ENCODE peak calls at places on chromosomes 4 and X, in ten cellular contexts. K, N, L, U, W, Q, R, O, P and T are unnamed samples.

GRCh38 chr4:56755901-56756300 is 65.6 kb downstream of the SPINK2 start:
- DNase-seq in N (peak), P (peak), O (no peak), L (no peak), R (no peak), U (no peak), W (no peak), K (no peak), Q (no peak), T (no peak)

GRCh38 chr4:127959794-127960193 is 5.2 kb downstream of the MFSD8 start:
- DNase-seq in R (no peak), U (no peak), O (no peak), L (no peak), Q (no peak), K (no peak), W (no peak), N (no peak), P (no peak), T (no peak)

GRCh38 chrX:94121799-94122198 is 447.8 kb downstream of the FAM133A start:
- DNase-seq in K (no peak), R (no peak), U (no peak), P (no peak), N (no peak), Q (no peak), W (no peak), O (no peak), L (no peak), T (no peak)

GRCh38 chr4:154465085-154465484 is 26.5 kb downstream of the DCHS2 start:
- DNase-seq in L (no peak), W (no peak), N (no peak), Q (no peak), R (no peak), P (peak), U (no peak), K (no peak), O (no peak), T (no peak)

GRCh38 chrX:70478521-70478920 is 33.9 kb downstream of the DLG3 start:
- DNase-seq in P (no peak), R (no peak), Q (no peak), U (no peak), O (no peak), L (no peak), W (no peak), K (no peak), N (no peak), T (no peak)

GRCh38 chr4:6781561-6781960 is 966 bp upstream of the KIAA0232 start:
- DNase-seq in R (no peak), K (no peak), W (no peak), Q (no peak), O (no peak), P (no peak), N (no peak), L (no peak), U (no peak), T (no peak)

GRCh38 chr4:168411318-168412150 is 68.8 kb downstream of the DDX60L start:
- DNase-seq in K (no peak), N (peak), R (no peak), L (no peak), W (no peak), U (no peak), O (no peak), Q (no peak), P (no peak), T (no peak)

GRCh38 chr4:100258675-100259074 is 68.4 kb upstream of the DDIT4L start:
- DNase-seq in U (no peak), P (no peak), L (no peak), W (no peak), Q (no peak), R (no peak), O (no peak), N (no peak), K (no peak), T (no peak)

GRCh38 chr4:62930884-62931283 is 1478.4 kb downstream of the TECRL start:
- DNase-seq in U (no peak), N (peak), Q (no peak), P (no peak), K (no peak), R (no peak), O (no peak), W (no peak), L (no peak), T (no peak)

GRCh38 chr4:152352645-152353116 is 183.2 kb downstream of the FBXW7 start:
- DNase-seq in L (peak), N (peak), R (peak), O (no peak), W (no peak), K (no peak), P (peak), Q (peak), U (peak), T (peak)

GRCh38 chrX:40299028-40299479 is 201.3 kb upstream of the BCOR start:
- DNase-seq in K (no peak), P (no peak), Q (no peak), O (no peak), W (no peak), L (no peak), U (no peak), R (no peak), N (peak), T (peak)

GRCh38 chr4:3436798-3437581 is 4.8 kb upstream of the HGFAC start:
- DNase-seq in W (peak), P (peak), N (no peak), R (peak), K (peak), L (no peak), O (no peak), Q (no peak), U (no peak), T (no peak)

GRCh38 chrX:95728446-95728845 is 956.2 kb upstream of the DIAPH2 start:
- DNase-seq in O (no peak), W (no peak), R (no peak), P (no peak), L (no peak), N (no peak), Q (no peak), U (no peak), K (no peak), T (peak)

GRCh38 chr4:185898413-185898812 is 86.4 kb upstream of the SORBS2 start:
- DNase-seq in N (no peak), Q (no peak), W (no peak), K (no peak), P (no peak), L (no peak), R (no peak), O (no peak), U (no peak), T (no peak)

GRCh38 chrX:39645059-39645895 is 452.5 kb downstream of the BCOR start:
- DNase-seq in R (peak), N (peak), O (no peak), Q (no peak), L (no peak), W (no peak), U (no peak), K (no peak), P (peak), T (no peak)

GRCh38 chr4:87975466-87975865 is at the start of gene SPP1:
- DNase-seq in U (no peak), P (no peak), O (no peak), Q (peak), N (peak), W (no peak), L (peak), R (peak), K (no peak), T (peak)

GRCh38 chrX:67543818-67544217 is at the start of gene AR:
- DNase-seq in R (peak), N (peak), P (no peak), Q (no peak), W (peak), L (peak), O (no peak), K (peak), U (peak), T (peak)

GRCh38 chr4:33715996-33716395 is 2528.3 kb downstream of the ARAP2 start:
- DNase-seq in Q (no peak), R (no peak), N (no peak), U (no peak), K (no peak), W (no peak), O (no peak), L (no peak), P (peak), T (peak)

GRCh38 chrX:23884427-23885024 is 23.2 kb downstream of the APOO start:
- DNase-seq in L (no peak), W (no peak), O (no peak), K (no peak), N (no peak), Q (no peak), R (peak), P (peak), U (no peak), T (no peak)

GRCh38 chr4:185395956-185396723 is 416 bp upstream of the LRP2BP start:
- DNase-seq in Q (peak), U (peak), W (peak), R (peak), L (peak), O (peak), N (peak), P (peak), K (peak), T (peak)

GRCh38 chr4:98932539-98932938 is 3.6 kb upstream of the EIF4E start:
- DNase-seq in O (no peak), L (no peak), Q (no peak), W (no peak), P (peak), N (no peak), R (no peak), K (no peak), U (no peak), T (no peak)

GRCh38 chr4:6122496-6122895 is 77.9 kb downstream of the JAKMIP1 start:
- DNase-seq in L (no peak), R (no peak), Q (no peak), K (no peak), O (no peak), N (no peak), U (no peak), W (no peak), P (no peak), T (no peak)

GRCh38 chr4:2259541-2260267 is 2.2 kb downstream of the MXD4 start:
- DNase-seq in L (no peak), O (no peak), K (peak), P (no peak), N (no peak), R (no peak), W (peak), Q (no peak), U (no peak), T (peak)

GRCh38 chrX:34880656-34881055 is 61.9 kb upstream of the FAM47B start:
- DNase-seq in W (no peak), R (no peak), N (no peak), O (no peak), L (no peak), K (no peak), U (peak), P (peak), Q (no peak), T (peak)

GRCh38 chr4:1772869-1773538 is 20.1 kb upstream of the FGFR3 start:
- DNase-seq in P (no peak), N (no peak), U (peak), L (no peak), W (no peak), O (no peak), R (no peak), K (no peak), Q (no peak), T (peak)

GRCh38 chr4:137961051-137961438 is 281.1 kb downstream of the SLC7A11 start:
- DNase-seq in N (no peak), Q (no peak), O (no peak), P (peak), U (no peak), L (no peak), W (no peak), R (peak), K (no peak), T (no peak)

GRCh38 chr4:138706206-138706605 is 309.4 kb upstream of the NOCT start:
- DNase-seq in N (no peak), P (no peak), L (no peak), Q (no peak), U (no peak), R (no peak), O (no peak), W (no peak), K (no peak), T (no peak)

GRCh38 chr4:103673983-103674382 is 45.8 kb downstream of the TACR3 start:
- DNase-seq in W (no peak), R (no peak), O (no peak), N (no peak), Q (no peak), K (no peak), U (no peak), P (no peak), L (no peak), T (no peak)

GRCh38 chr4:138090145-138090917 is 151.8 kb downstream of the SLC7A11 start:
- DNase-seq in U (peak), K (no peak), L (no peak), O (no peak), R (peak), W (peak), P (peak), N (peak), Q (no peak), T (peak)

GRCh38 chr4:67746797-67747495 is 7.2 kb downstream of the GNRHR start:
- DNase-seq in Q (no peak), U (no peak), P (peak), K (no peak), L (no peak), R (peak), W (no peak), O (no peak), N (peak), T (peak)

GRCh38 chrX:101550825-101551767 is 749 bp downstream of the ARMCX1 start:
- DNase-seq in R (no peak), W (no peak), Q (peak), U (no peak), N (peak), P (no peak), K (no peak), O (no peak), L (peak), T (peak)

GRCh38 chrX:19592952-19593351 is 77.6 kb upstream of the MAP3K15 start:
- DNase-seq in W (no peak), R (no peak), K (no peak), O (no peak), N (no peak), U (no peak), Q (no peak), P (no peak), L (no peak), T (no peak)

GRCh38 chrX:19599253-19599652 is 83.9 kb upstream of the MAP3K15 start:
- DNase-seq in L (no peak), K (no peak), O (no peak), W (no peak), P (no peak), Q (no peak), N (no peak), R (no peak), U (no peak), T (no peak)

GRCh38 chrX:19589105-19589504 is 73.8 kb upstream of the MAP3K15 start:
- DNase-seq in R (no peak), W (no peak), Q (no peak), U (no peak), P (no peak), K (no peak), L (no peak), O (no peak), N (no peak), T (no peak)

GRCh38 chrX:19595036-19595435 is 79.7 kb upstream of the MAP3K15 start:
- DNase-seq in N (no peak), R (no peak), U (no peak), L (no peak), P (no peak), Q (no peak), O (no peak), K (no peak), W (no peak), T (no peak)

DNA sequence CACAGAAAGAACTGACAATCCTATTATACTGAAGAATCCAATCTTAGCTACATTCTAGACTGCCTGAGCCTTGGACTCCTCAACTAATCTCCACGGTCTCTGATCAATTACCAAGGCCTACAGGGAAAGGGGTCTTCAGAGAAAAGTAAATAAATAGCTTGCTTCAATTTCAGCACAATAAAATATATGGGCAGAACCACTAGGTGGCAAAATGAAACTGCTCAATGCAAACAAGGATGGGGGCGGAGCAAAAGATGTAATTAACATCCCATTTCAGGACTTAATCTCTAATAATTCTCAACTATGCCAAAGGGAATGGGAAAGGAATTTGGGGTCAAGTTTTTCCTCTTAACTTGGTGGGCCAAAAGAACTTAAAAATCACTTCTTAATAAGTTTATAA is 78.4 kb upstream of the MAP3K15 start:
- DNase-seq in P (peak), U (no peak), N (peak), L (no peak), O (peak), Q (no peak), K (no peak), W (no peak), R (peak), T (peak)
- H3K27ac ChIP-seq in P (no peak), U (no peak), N (no peak), L (no peak), O (no peak), Q (no peak), K (no peak), W (no peak), R (no peak), T (no peak)

DNA sequence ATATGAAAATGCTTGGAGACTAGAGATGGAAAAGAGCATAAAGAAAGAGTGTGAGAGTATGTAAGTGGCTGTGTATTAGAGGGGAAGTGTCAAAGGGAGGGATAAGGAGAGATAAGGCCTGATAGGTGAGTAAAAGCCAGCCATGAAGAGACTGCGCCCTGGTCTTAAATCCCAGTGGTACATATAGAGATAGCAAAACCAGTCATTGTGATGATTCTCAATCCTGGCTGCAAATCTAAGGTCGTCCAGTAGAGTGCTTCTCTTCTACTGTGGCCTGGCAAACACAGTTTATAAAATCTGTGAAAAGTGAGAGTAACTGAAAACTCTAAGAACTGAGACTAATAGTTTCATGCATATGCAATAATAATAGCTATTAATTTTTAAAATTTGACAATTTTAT is 86.9 kb downstream of the MAB21L2 start:
- DNase-seq in U (no peak), W (no peak), L (no peak), K (no peak), P (no peak), R (no peak), N (peak), Q (no peak), O (no peak), T (no peak)
- H3K27ac ChIP-seq in U (no peak), W (no peak), L (no peak), K (no peak), P (no peak), R (no peak), N (no peak), Q (no peak), O (no peak), T (no peak)

GRCh38 chrX:151752847-151753246 is 18.3 kb downstream of the CNGA2 start:
- DNase-seq in O (no peak), U (no peak), N (no peak), R (no peak), L (no peak), Q (no peak), K (no peak), W (no peak), P (no peak), T (no peak)
- H3K27ac ChIP-seq in O (no peak), U (no peak), N (no peak), R (peak), L (no peak), Q (no peak), K (no peak), W (no peak), P (no peak), T (no peak)

GRCh38 chr4:83124079-83124780 is 9.7 kb upstream of the PLAC8 start:
- DNase-seq in O (no peak), R (no peak), L (no peak), N (no peak), P (no peak), Q (no peak), U (peak), K (no peak), W (no peak), T (no peak)
- H3K27ac ChIP-seq in O (no peak), R (no peak), L (no peak), N (no peak), P (no peak), Q (no peak), U (no peak), K (no peak), W (no peak), T (no peak)